ENCODE peak calls at places on chromosomes 6 and 20, in four cellular contexts. X, R, Q and N are unnamed samples.
A peak's percentile ranks its signal among the peaks of the same experiment; 100 is the strongest.

GRCh38 chr20:46040902-46041535 is 12.0 kb downstream of the SLC12A5 start:
- DNase-seq in Q (no peak), R (peak; percentile 42), X (peak; percentile 61), N (no peak)

GRCh38 chr6:170082067-170082466 is 208.8 kb downstream of the DLL1 start:
- DNase-seq in X (no peak), Q (peak; percentile 31), R (no peak), N (no peak)

GRCh38 chr6:101422811-101423210 is 29.3 kb downstream of the GRIK2 start:
- DNase-seq in Q (no peak), X (no peak), R (no peak), N (no peak)

GRCh38 chr6:56652231-56652630 is 9.5 kb upstream of the DST start:
- DNase-seq in X (no peak), R (no peak), Q (no peak), N (no peak)

GRCh38 chr6:78363688-78364087 is 503.7 kb upstream of the IRAK1BP1 start:
- DNase-seq in X (no peak), R (no peak), Q (no peak), N (no peak)

GRCh38 chr20:32358883-32359632 is 927 bp downstream of the ASXL1 start:
- DNase-seq in Q (peak; percentile 81), X (peak; percentile 93), R (peak; percentile 72), N (peak; percentile 84)

GRCh38 chr6:9523462-9523861 is 891.4 kb downstream of the TFAP2A start:
- DNase-seq in Q (no peak), X (no peak), R (no peak), N (no peak)

GRCh38 chr6:159973951-159974350 is 5.1 kb downstream of the IGF2R start:
- DNase-seq in X (no peak), Q (no peak), R (no peak), N (no peak)

GRCh38 chr6:52284131-52284459 is 447 bp downstream of the MCM3 start:
- DNase-seq in X (no peak), R (no peak), Q (peak; percentile 70), N (peak; percentile 37)

GRCh38 chr6:138657026-138657425 is 116.5 kb upstream of the CCDC28A start:
- DNase-seq in R (no peak), Q (no peak), X (no peak), N (no peak)

GRCh38 chr6:106324726-106325335 is 729 bp downstream of the ATG5 start:
- DNase-seq in X (no peak), R (no peak), Q (no peak), N (no peak)

GRCh38 chr6:90442366-90442765 is 144.5 kb downstream of the MAP3K7 start:
- DNase-seq in X (no peak), R (no peak), Q (no peak), N (no peak)

GRCh38 chr20:1185781-1186334 is 1.1 kb upstream of the TMEM74B start:
- DNase-seq in Q (peak; percentile 67), R (peak; percentile 56), X (peak; percentile 87), N (peak; percentile 55)

GRCh38 chr6:45445749-45446454 is 68.2 kb upstream of the SUPT3H start:
- DNase-seq in Q (peak; percentile 71), R (peak; percentile 79), X (no peak), N (peak; percentile 66)

GRCh38 chr20:21505161-21505809 is 8.6 kb downstream of the NKX2-2 start:
- DNase-seq in R (peak; percentile 54), Q (peak; percentile 85), X (peak; percentile 95), N (peak; percentile 69)

GRCh38 chr6:71412559-71412958 is 123.9 kb downstream of the OGFRL1 start:
- DNase-seq in R (no peak), X (no peak), Q (no peak), N (no peak)

GRCh38 chr6:13300649-13301590 is 27.4 kb downstream of the TBC1D7 start:
- DNase-seq in Q (no peak), X (no peak), R (no peak), N (no peak)

GRCh38 chr20:34473262-34473883 is 42.8 kb upstream of the DYNLRB1 start:
- DNase-seq in R (peak; percentile 31), X (no peak), Q (no peak), N (peak; percentile 45)

GRCh38 chr6:119517428-119517827 is 167.9 kb upstream of the MAN1A1 start:
- DNase-seq in Q (no peak), R (no peak), X (no peak), N (no peak)

GRCh38 chr20:21693322-21693721 is 12.1 kb upstream of the PAX1 start:
- DNase-seq in X (no peak), R (no peak), Q (no peak), N (no peak)

GRCh38 chr6:34308483-34308882 is 59.7 kb upstream of the SMIM29 start:
- DNase-seq in Q (no peak), X (no peak), R (no peak), N (no peak)

GRCh38 chr6:100433726-100434435 is 30.8 kb downstream of the SIM1 start:
- DNase-seq in X (no peak), R (no peak), Q (no peak), N (no peak)

GRCh38 chr6:151452750-151453427 is 963 bp upstream of the RMND1 start:
- DNase-seq in X (no peak), Q (no peak), R (peak; percentile 31), N (peak; percentile 33)

GRCh38 chr20:5933802-5934436 is 16.4 kb downstream of the TRMT6 start:
- DNase-seq in X (no peak), R (no peak), Q (no peak), N (no peak)

GRCh38 chr6:119207973-119208725 is 129.7 kb upstream of the FAM184A start:
- DNase-seq in Q (no peak), R (no peak), X (no peak), N (no peak)

GRCh38 chr6:44645276-44645675 is 257.8 kb downstream of the CDC5L start:
- DNase-seq in R (no peak), X (no peak), Q (no peak), N (no peak)

GRCh38 chr20:38167851-38168760 is 3.0 kb upstream of the TGM2 start:
- DNase-seq in X (no peak), Q (peak; percentile 82), R (peak; percentile 90), N (peak; percentile 55)

GRCh38 chr6:28207244-28208179 is 17.6 kb upstream of the ZSCAN9 start:
- DNase-seq in Q (no peak), X (peak; percentile 75), R (no peak), N (peak; percentile 24)

GRCh38 chr20:57372157-57372556 is 19.0 kb upstream of the RBM38 start:
- DNase-seq in X (no peak), R (no peak), Q (no peak), N (no peak)

GRCh38 chr20:34549929-34550305 is 8.6 kb upstream of the MAP1LC3A start:
- DNase-seq in Q (no peak), X (no peak), R (no peak), N (no peak)

GRCh38 chr6:168128631-168129291 is 49.7 kb upstream of the FRMD1 start:
- DNase-seq in Q (no peak), X (peak; percentile 76), R (no peak), N (no peak)

GRCh38 chr20:41457173-41457857 is 90.7 kb upstream of the EMILIN3 start:
- DNase-seq in Q (no peak), R (no peak), X (no peak), N (no peak)
- H3K4me3 ChIP-seq in Q (no peak overlapping the region), R (no peak overlapping the region), X (no peak overlapping the region), N (no peak overlapping the region)

GRCh38 chr20:3690413-3690812 is 8.6 kb upstream of the ADAM33 start:
- DNase-seq in R (no peak), X (no peak), Q (no peak), N (no peak)
- H3K4me3 ChIP-seq in R (no peak overlapping the region), X (no peak overlapping the region), Q (no peak overlapping the region), N (no peak overlapping the region)

GRCh38 chr6:16903470-16903869 is 142.2 kb upstream of the ATXN1 start:
- DNase-seq in R (no peak), X (no peak), Q (no peak), N (no peak)
- H3K4me3 ChIP-seq in R (no peak overlapping the region), X (no peak overlapping the region), Q (no peak overlapping the region), N (no peak overlapping the region)

DNA sequence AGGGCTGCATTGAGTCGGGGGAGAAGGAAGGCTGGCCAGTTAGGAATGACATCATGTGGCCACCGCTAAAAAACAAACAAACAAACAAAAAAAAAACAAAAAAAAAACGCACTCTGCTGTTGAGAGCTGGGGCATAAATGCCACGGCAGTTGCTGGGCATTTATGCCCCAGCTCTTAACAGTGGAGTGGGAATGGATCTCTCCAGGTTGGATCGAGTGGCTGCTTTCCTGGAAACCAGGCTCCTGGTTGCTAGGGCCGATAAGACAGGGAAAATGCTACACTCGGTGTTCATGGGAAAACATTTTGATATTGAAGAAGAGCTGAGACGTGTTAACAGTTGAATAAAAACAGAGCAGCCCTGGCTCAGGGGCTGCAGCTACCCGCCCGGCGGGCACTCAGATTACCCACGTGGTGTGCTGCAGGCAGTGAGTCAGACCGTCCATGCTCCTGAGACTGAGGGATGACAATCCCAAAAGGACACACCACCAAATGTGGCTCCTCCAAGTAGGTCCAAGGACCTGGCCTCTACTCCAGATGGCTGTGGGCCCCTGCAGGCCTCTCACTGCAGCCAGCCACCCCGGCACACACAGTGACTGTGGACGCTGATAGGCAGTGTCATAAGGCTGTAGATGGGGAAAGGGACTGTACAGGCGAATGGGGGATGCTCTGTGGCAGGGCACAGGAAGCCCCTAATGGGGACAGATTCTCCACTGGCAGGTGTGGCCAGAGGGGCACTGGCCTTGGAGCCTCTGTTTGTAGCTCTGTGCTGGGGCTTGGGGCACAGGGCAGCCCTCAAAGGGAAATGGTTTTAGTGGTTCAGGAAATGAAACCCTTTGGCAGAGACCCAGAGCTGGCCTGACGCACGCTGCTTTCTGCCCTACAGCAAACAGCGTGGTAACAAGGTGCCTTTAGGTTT is 237.7 kb downstream of the LY86 start:
- DNase-seq in Q (peak; percentile 75), R (peak; percentile 59), X (peak; percentile 70), N (peak; percentile 60)
- H3K4me3 ChIP-seq in Q (no peak overlapping the region), R (no peak overlapping the region), X (no peak overlapping the region), N (no peak overlapping the region)